ENCODE peak calls at places on chromosomes 5 and 9, in four cellular contexts. I is HCT116, J is DND-41, A is K562. W is an unnamed sample.

GRCh38 chr9:122991370-122991830 is 42.1 kb upstream of the GPR21 start:
- DNase-seq in I (peak; percentile 31), A (peak; percentile 60), J (peak; percentile 10), W (peak; percentile 51)

GRCh38 chr5:158722940-158723339 is 376.8 kb downstream of the EBF1 start:
- DNase-seq in I (no peak), A (no peak), J (no peak), W (no peak)

GRCh38 chr5:15977851-15978250 is 201.7 kb downstream of the MARCHF11 start:
- DNase-seq in J (no peak), A (no peak), I (no peak), W (no peak)

GRCh38 chr5:144144956-144145751 is 25.3 kb downstream of the YIPF5 start:
- DNase-seq in J (no peak), I (no peak), A (no peak), W (no peak)

GRCh38 chr9:94918038-94918753 is 191.7 kb downstream of the AOPEP start:
- DNase-seq in J (no peak), I (no peak), A (no peak), W (peak; percentile 28)

GRCh38 chr5:65483474-65484346 is 2.0 kb upstream of the ADAMTS6 start:
- DNase-seq in A (no peak), J (no peak), I (peak; percentile 52), W (peak; percentile 78)

GRCh38 chr9:113873446-113873845 is 2.7 kb upstream of the ZNF618 start:
- DNase-seq in J (no peak), I (no peak), A (no peak), W (no peak)

GRCh38 chr9:16131269-16131668 is 578.4 kb downstream of the CCDC171 start:
- DNase-seq in I (no peak), J (no peak), A (no peak), W (no peak)

GRCh38 chr5:34791761-34792244 is 47.2 kb upstream of the TTC23L start:
- DNase-seq in I (no peak), J (no peak), A (no peak), W (no peak)

GRCh38 chr5:54288568-54289217 is 21.7 kb downstream of the ARL15 start:
- DNase-seq in J (no peak), I (no peak), A (no peak), W (no peak)

GRCh38 chr5:54229041-54229780 is 81.2 kb downstream of the ARL15 start:
- DNase-seq in I (peak; percentile 38), A (peak; percentile 54), J (peak; percentile 68), W (peak; percentile 69)

GRCh38 chr9:116432051-116432450 is 255.1 kb upstream of the TRIM32 start:
- DNase-seq in J (no peak), A (no peak), I (no peak), W (no peak)

GRCh38 chr5:56064984-56065383 is 70.2 kb upstream of the IL6ST start:
- DNase-seq in J (no peak), I (no peak), A (no peak), W (no peak)

GRCh38 chr5:42950466-42951168 is 89.5 kb downstream of the ANXA2R start:
- DNase-seq in J (no peak), I (peak; percentile 97), A (peak; percentile 39), W (peak; percentile 36)
- H3K4me2 ChIP-seq in J (no peak overlapping the region), I (peak overlapping the region; percentile 71), A (no peak overlapping the region), W (peak overlapping the region; percentile 81)

DNA sequence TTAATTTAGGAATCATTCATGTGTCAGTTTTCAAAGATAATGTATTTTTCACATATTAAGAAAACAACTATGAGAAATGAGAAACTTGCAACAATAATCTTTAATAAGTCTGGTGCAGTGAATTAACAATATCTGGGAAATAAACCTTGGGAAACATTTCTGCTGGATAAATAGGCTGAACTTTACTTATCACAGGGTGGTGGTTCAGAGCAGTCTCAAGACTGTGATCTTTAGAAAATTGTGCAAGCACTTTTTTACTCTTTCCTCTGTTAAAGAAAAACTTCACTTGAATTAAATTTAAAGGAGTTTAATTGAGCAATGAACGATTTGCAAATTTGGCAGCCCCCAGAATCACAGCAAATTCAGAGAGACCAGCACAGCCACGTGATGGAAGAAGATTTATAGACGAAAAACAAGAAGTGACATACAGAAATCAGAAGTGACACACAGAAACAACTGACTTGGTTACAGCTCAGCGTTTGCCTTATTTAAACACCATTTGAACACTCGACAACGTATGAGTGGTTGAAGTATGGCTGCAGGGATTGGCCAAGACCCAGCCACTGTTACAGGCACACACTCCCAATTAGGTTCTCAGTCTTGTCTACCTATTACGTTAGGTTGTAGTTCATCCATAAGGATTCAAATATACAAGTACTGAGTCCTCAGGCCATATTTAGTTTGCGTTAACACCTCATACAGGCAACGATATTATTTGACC is 631.9 kb downstream of the SLCO4C1 start:
- DNase-seq in A (no peak), J (no peak), I (no peak), W (no peak)
- H2AFZ ChIP-seq in A (no peak overlapping the region), J (no peak overlapping the region), I (no peak overlapping the region), W (no peak overlapping the region)

DNA sequence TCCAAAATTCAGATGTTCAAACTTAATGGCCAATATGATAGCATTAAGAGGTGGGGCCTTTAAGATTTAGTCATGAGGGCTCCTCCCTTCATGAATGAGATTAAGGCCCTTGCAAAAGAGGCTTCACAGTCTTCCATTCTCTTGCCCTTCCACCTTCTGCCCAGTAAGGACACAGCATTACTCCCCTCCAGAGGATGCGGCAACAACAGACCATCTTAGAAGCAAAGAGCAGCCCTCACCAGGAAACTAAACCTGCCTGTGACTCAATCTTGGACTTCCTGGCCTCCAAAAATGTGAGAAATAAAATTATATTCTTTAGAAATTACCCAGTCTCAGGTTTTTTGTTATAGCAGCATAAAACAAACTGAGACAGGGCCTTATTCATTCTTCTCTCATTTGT is 8.2 kb downstream of the AP3B1 start:
- DNase-seq in A (no peak), J (no peak), I (no peak), W (no peak)
- H3K4me2 ChIP-seq in A (no peak overlapping the region), J (no peak overlapping the region), I (no peak overlapping the region), W (no peak overlapping the region)

DNA sequence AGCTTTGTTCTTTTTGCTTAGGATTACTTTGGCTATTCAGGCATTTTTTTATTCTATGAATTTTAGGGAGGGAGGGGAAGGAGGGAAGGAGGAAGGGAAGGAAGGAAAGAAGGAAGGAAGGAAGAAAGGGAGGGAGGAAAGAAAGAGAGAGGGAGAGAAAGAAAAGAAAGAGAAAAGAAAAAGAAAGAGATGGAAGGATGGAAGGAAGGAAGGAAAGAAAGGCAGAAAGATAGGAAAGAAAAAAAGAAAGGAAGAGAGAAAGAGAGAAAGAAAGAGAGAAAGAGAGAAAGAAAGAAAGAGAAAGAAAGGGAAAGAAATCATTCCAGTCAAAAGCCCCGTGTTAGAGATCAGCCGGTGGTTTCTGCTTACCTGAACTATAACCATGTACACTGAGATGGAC is 20.8 kb upstream of the NKD2 start:
- DNase-seq in I (no peak), A (no peak), J (no peak), W (no peak)
- H2AFZ ChIP-seq in I (no peak overlapping the region), A (no peak overlapping the region), J (no peak overlapping the region), W (no peak overlapping the region)

DNA sequence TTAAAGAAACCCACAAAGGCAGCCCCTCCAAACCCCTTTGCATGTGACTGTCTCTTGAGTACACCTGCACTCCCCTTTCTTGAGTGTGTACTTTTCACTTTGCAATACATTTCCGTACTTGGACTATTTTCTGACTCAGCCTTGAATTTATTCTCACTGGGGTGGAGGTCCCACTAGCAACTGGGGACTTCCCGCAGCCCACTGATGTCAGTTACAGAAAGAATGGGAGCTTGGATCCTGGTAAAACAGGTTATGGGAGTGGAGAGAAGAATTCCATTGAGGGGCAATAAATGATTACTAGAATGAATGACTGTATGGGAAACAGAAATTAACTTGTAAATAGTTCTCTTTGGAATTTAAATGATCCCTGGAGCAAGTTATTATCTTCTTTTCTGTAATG is 58.2 kb upstream of the SPATA31C2 start:
- DNase-seq in J (no peak), A (no peak), I (no peak), W (no peak)
- H3K4me2 ChIP-seq in J (no peak overlapping the region), A (no peak overlapping the region), I (no peak overlapping the region), W (no peak overlapping the region)

DNA sequence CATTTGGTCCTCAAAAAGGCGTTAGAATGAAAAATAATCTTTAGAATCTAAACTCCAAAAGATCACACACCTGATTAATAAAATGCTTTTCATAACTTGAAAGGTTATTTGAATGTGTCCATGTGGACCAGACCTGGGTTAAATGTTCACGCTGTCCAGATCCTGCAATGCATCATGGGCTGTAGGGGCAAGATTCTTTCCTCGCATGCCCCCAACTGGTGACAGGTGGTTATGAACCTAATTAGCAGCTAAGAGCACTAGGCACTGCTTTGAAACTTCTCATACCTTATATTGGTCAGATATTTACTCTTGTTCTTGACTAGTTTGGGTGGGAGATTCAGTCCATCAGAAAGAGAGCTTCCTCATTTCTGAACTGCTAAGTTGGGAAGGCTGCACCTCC is 19.3 kb upstream of the PIP5K1B start:
- DNase-seq in I (peak; percentile 37), J (peak; percentile 4), A (peak; percentile 67), W (peak; percentile 85)
- H2AFZ ChIP-seq in I (peak overlapping the region; percentile 55), J (no peak overlapping the region), A (peak overlapping the region; percentile 44), W (peak overlapping the region; percentile 53)

DNA sequence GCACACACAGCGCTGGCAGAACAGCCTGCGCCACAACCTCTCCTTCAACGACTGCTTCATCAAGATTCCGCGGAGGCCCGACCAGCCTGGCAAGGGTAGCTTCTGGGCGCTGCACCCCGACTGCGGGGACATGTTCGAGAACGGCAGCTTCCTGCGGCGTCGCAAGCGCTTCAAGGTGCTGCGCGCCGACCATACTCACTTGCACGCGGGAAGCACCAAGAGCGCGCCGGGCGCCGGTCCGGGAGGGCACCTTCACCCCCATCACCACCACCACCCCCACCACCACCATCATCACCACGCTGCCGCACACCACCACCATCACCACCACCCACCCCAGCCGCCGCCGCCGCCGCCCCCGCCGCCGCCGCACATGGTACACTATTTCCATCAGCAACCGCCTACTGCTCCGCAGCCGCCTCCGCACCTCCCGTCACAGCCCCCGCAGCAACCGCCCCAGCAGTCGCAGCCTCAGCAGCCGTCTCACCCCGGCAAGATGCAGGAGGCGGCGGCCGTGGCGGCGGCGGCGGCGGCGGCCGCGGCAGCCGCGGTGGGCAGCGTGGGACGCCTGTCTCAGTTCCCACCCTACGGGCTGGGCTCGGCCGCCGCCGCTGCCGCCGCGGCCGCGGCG is 469 bp downstream of the FOXB2 start:
- DNase-seq in J (no peak), I (no peak), A (no peak), W (no peak)
- H3K4me2 ChIP-seq in J (no peak overlapping the region), I (no peak overlapping the region), A (no peak overlapping the region), W (no peak overlapping the region)

DNA sequence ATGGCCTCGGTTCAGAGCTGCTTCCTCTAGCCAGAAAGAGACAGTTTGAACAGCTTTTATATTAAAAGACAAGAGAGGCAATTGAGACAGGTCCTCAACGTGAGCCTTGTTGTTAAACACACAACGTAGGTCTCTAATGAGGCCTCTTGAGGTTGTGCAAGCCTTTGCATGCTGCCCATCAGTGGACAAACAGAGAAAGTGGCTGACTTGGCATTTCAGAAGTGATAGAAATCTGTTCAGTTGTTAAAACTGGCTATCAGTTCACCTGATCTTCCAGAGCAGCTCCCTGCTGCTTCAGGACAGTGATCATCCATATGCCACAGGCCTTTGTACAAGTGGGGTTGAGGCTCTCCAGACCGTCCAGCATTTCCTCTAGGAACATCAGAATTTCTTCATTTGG is 58.8 kb downstream of the MROH2B start:
- DNase-seq in I (no peak), A (no peak), J (no peak), W (no peak)
- H2AFZ ChIP-seq in I (no peak overlapping the region), A (no peak overlapping the region), J (no peak overlapping the region), W (no peak overlapping the region)

DNA sequence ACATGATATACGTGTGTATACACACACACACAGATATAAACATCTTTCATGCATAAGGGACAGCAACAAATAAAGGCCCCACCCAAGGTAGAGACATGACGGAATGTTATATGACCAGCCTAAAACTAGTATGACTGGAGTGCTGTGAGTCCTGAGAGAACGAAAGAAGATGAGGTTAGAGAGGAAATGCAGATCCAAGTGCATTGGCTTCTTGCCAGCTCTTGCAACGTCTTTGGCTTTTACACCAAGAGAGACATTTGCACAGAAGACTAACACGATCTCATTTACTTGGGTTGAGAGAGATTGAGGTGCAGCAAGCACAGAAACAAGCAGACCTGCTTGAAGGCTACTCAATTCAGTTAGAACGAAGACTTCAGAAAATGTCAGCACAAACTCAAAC is 23.0 kb downstream of the CDH10 start:
- DNase-seq in J (peak; percentile 31), I (no peak), A (no peak), W (no peak)
- H3K4me2 ChIP-seq in J (no peak overlapping the region), I (no peak overlapping the region), A (no peak overlapping the region), W (no peak overlapping the region)

W was measured in OCI-LY7.